ENCODE peak calls at places on chromosomes 11 and 22, in five cellular contexts. One of them, this sample, is unnamed.

GRCh38 chr11:96333076-96333744 is 9.8 kb downstream of the MAML2 start:
- DNase-seq in HFF-Myc: no peak
- DNase-seq in D721Med: no peak
- DNase-seq in activated gamma-delta T cell treated with Interleukin-2 at 50 U/mL for 16 hours: no peak
- DNase-seq in DMS79 treated with DMSO at 0.1 percent for 48 hours: no peak
- DNase-seq in this sample: no peak

GRCh38 chr22:28029962-28030361 is 110.9 kb upstream of the PITPNB start:
- DNase-seq in D721Med: no peak
- DNase-seq in DMS79 treated with DMSO at 0.1 percent for 48 hours: no peak
- DNase-seq in HFF-Myc: no peak
- DNase-seq in activated gamma-delta T cell treated with Interleukin-2 at 50 U/mL for 16 hours: no peak
- DNase-seq in this sample: no peak

GRCh38 chr11:16215352-16215751 is 141.0 kb downstream of the SOX6 start:
- DNase-seq in activated gamma-delta T cell treated with Interleukin-2 at 50 U/mL for 16 hours: no peak
- DNase-seq in D721Med: no peak
- DNase-seq in HFF-Myc: no peak
- DNase-seq in DMS79 treated with DMSO at 0.1 percent for 48 hours: no peak
- DNase-seq in this sample: no peak

GRCh38 chr11:7077101-7077500 is 11.7 kb upstream of the RBMXL2 start:
- DNase-seq in D721Med: no peak
- DNase-seq in activated gamma-delta T cell treated with Interleukin-2 at 50 U/mL for 16 hours: no peak
- DNase-seq in HFF-Myc: no peak
- DNase-seq in DMS79 treated with DMSO at 0.1 percent for 48 hours: no peak
- DNase-seq in this sample: no peak

GRCh38 chr22:20995329-20996030 is 6.4 kb downstream of the THAP7 start:
- DNase-seq in DMS79 treated with DMSO at 0.1 percent for 48 hours: no peak
- DNase-seq in activated gamma-delta T cell treated with Interleukin-2 at 50 U/mL for 16 hours: no peak
- DNase-seq in D721Med: no peak
- DNase-seq in HFF-Myc: no peak
- DNase-seq in this sample: no peak

GRCh38 chr11:96015911-96016565 is 92.1 kb upstream of the MTMR2 start:
- DNase-seq in DMS79 treated with DMSO at 0.1 percent for 48 hours: no peak
- DNase-seq in HFF-Myc: no peak
- DNase-seq in D721Med: no peak
- DNase-seq in activated gamma-delta T cell treated with Interleukin-2 at 50 U/mL for 16 hours: peak; percentile 23
- DNase-seq in this sample: no peak

GRCh38 chr22:21984793-21985192 is 2.2 kb upstream of the TOP3B start:
- DNase-seq in D721Med: no peak
- DNase-seq in activated gamma-delta T cell treated with Interleukin-2 at 50 U/mL for 16 hours: no peak
- DNase-seq in DMS79 treated with DMSO at 0.1 percent for 48 hours: no peak
- DNase-seq in HFF-Myc: no peak
- DNase-seq in this sample: no peak

GRCh38 chr22:45533731-45534130 is 31.0 kb downstream of the FBLN1 start:
- DNase-seq in activated gamma-delta T cell treated with Interleukin-2 at 50 U/mL for 16 hours: no peak
- DNase-seq in DMS79 treated with DMSO at 0.1 percent for 48 hours: no peak
- DNase-seq in D721Med: no peak
- DNase-seq in HFF-Myc: no peak
- DNase-seq in this sample: peak; percentile 49

GRCh38 chr11:10716122-10716521 is 22.6 kb upstream of the IRAG1 start:
- DNase-seq in HFF-Myc: no peak
- DNase-seq in activated gamma-delta T cell treated with Interleukin-2 at 50 U/mL for 16 hours: no peak
- DNase-seq in D721Med: no peak
- DNase-seq in DMS79 treated with DMSO at 0.1 percent for 48 hours: no peak
- DNase-seq in this sample: no peak

GRCh38 chr11:65433657-65434056 is 11.1 kb downstream of the NEAT1 start:
- DNase-seq in DMS79 treated with DMSO at 0.1 percent for 48 hours: no peak
- DNase-seq in HFF-Myc: no peak
- DNase-seq in activated gamma-delta T cell treated with Interleukin-2 at 50 U/mL for 16 hours: no peak
- DNase-seq in D721Med: no peak
- DNase-seq in this sample: no peak

GRCh38 chr11:47208628-47209027 is 6.1 kb upstream of the DDB2 start:
- DNase-seq in DMS79 treated with DMSO at 0.1 percent for 48 hours: no peak
- DNase-seq in HFF-Myc: no peak
- DNase-seq in activated gamma-delta T cell treated with Interleukin-2 at 50 U/mL for 16 hours: no peak
- DNase-seq in D721Med: no peak
- DNase-seq in this sample: no peak

GRCh38 chr11:74086242-74086884 is 77.5 kb upstream of the UCP3 start:
- DNase-seq in D721Med: no peak
- DNase-seq in activated gamma-delta T cell treated with Interleukin-2 at 50 U/mL for 16 hours: no peak
- DNase-seq in HFF-Myc: no peak
- DNase-seq in DMS79 treated with DMSO at 0.1 percent for 48 hours: no peak
- DNase-seq in this sample: no peak

GRCh38 chr11:74085542-74085892 is 76.6 kb upstream of the UCP3 start:
- DNase-seq in HFF-Myc: no peak
- DNase-seq in DMS79 treated with DMSO at 0.1 percent for 48 hours: no peak
- DNase-seq in activated gamma-delta T cell treated with Interleukin-2 at 50 U/mL for 16 hours: no peak
- DNase-seq in D721Med: no peak
- DNase-seq in this sample: no peak

GRCh38 chr11:7637447-7638157 is 35.7 kb downstream of the CYB5R2 start:
- DNase-seq in D721Med: no peak
- DNase-seq in activated gamma-delta T cell treated with Interleukin-2 at 50 U/mL for 16 hours: no peak
- DNase-seq in HFF-Myc: peak; percentile 21
- DNase-seq in DMS79 treated with DMSO at 0.1 percent for 48 hours: no peak
- DNase-seq in this sample: no peak

GRCh38 chr11:117431436-117431835 is 103.8 kb downstream of the CEP164 start:
- DNase-seq in activated gamma-delta T cell treated with Interleukin-2 at 50 U/mL for 16 hours: no peak
- DNase-seq in D721Med: no peak
- DNase-seq in HFF-Myc: no peak
- DNase-seq in DMS79 treated with DMSO at 0.1 percent for 48 hours: no peak
- DNase-seq in this sample: no peak

GRCh38 chr11:27723685-27724084 is 23.4 kb upstream of the BDNF start:
- DNase-seq in HFF-Myc: no peak
- DNase-seq in activated gamma-delta T cell treated with Interleukin-2 at 50 U/mL for 16 hours: no peak
- DNase-seq in D721Med: no peak
- DNase-seq in DMS79 treated with DMSO at 0.1 percent for 48 hours: no peak
- DNase-seq in this sample: no peak

GRCh38 chr11:66371627-66372415 is at the start of gene SLC29A2:
- DNase-seq in D721Med: peak; percentile 75
- DNase-seq in HFF-Myc: no peak
- DNase-seq in DMS79 treated with DMSO at 0.1 percent for 48 hours: peak; percentile 81
- DNase-seq in activated gamma-delta T cell treated with Interleukin-2 at 50 U/mL for 16 hours: peak; percentile 79
- DNase-seq in this sample: peak; percentile 95

GRCh38 chr11:64887757-64888405 is 9.5 kb upstream of the EHD1 start:
- DNase-seq in HFF-Myc: no peak
- DNase-seq in DMS79 treated with DMSO at 0.1 percent for 48 hours: no peak
- DNase-seq in activated gamma-delta T cell treated with Interleukin-2 at 50 U/mL for 16 hours: peak; percentile 86
- DNase-seq in D721Med: peak; percentile 95
- DNase-seq in this sample: peak; percentile 62

GRCh38 chr11:79371152-79371551 is 69.7 kb downstream of the TENM4 start:
- DNase-seq in D721Med: no peak
- DNase-seq in HFF-Myc: no peak
- DNase-seq in activated gamma-delta T cell treated with Interleukin-2 at 50 U/mL for 16 hours: no peak
- DNase-seq in DMS79 treated with DMSO at 0.1 percent for 48 hours: no peak
- DNase-seq in this sample: no peak